ENCODE peak calls at places on chromosomes 3 and 15, in ten cellular contexts. E is naive B cell; X is foreskin melanocyte; R is NCI-H526 treated with DMSO at 0.1 percent for 48 hours; N is posterior vena cava; Z is cardiac muscle cell; G is HS-27A; I is prostate gland; W is activated CD4-positive, alpha-beta T cell treated with anti-CD3 and anti-CD28 coated beads, Interleukin-2, amount 10 ng/mL, durations not matched to agents 7 days and 5 days; D is astrocyte of the spinal cord. K is an unnamed sample.

GRCh38 chr15:44804303-44805046 is 68.1 kb downstream of the TRIM69 start:
- DNase-seq in R (no peak), W (no peak), D (no peak), N (no peak), X (no peak), I (no peak), G (no peak), Z (peak), E (no peak), K (no peak)

GRCh38 chr3:76554717-76555116 is 485.2 kb upstream of the ROBO2 start:
- DNase-seq in R (no peak), G (peak), D (peak), N (no peak), I (no peak), W (no peak), E (no peak), Z (no peak), X (peak), K (no peak)

GRCh38 chr15:31031471-31032064 is 40.1 kb upstream of the MTMR10 start:
- DNase-seq in W (no peak), E (no peak), G (no peak), Z (peak), D (peak), R (no peak), N (no peak), I (no peak), X (peak), K (peak)

GRCh38 chr15:77118787-77119410 is 48.0 kb upstream of the TSPAN3 start:
- DNase-seq in D (peak), G (peak), N (no peak), Z (peak), E (peak), X (peak), I (peak), R (peak), W (peak), K (peak)

GRCh38 chr15:31257286-31257685 is 69.3 kb upstream of the KLF13 start:
- DNase-seq in N (no peak), D (no peak), W (no peak), Z (no peak), R (no peak), X (no peak), I (no peak), E (no peak), G (no peak), K (no peak)

GRCh38 chr3:30167511-30168135 is 438.8 kb upstream of the TGFBR2 start:
- DNase-seq in W (no peak), Z (no peak), G (no peak), D (peak), I (no peak), R (no peak), N (no peak), X (peak), E (no peak), K (no peak)

GRCh38 chr15:48632651-48633050 is 12.9 kb downstream of the FBN1 start:
- DNase-seq in D (no peak), E (no peak), I (no peak), G (no peak), N (no peak), X (no peak), R (no peak), Z (no peak), W (no peak), K (no peak)

GRCh38 chr3:37125195-37125594 is 49.2 kb downstream of the LRRFIP2 start:
- DNase-seq in E (no peak), Z (no peak), X (no peak), G (no peak), R (no peak), W (no peak), N (no peak), I (no peak), D (no peak), K (no peak)

GRCh38 chr3:176946169-176946568 is 251.1 kb downstream of the TBL1XR1 start:
- DNase-seq in N (no peak), E (no peak), X (no peak), G (no peak), Z (no peak), W (no peak), I (no peak), D (no peak), R (no peak), K (no peak)

GRCh38 chr15:57752840-57753239 is 46.3 kb downstream of the POLR2M start:
- DNase-seq in E (no peak), G (no peak), I (no peak), R (no peak), Z (no peak), W (no peak), D (no peak), N (no peak), X (no peak), K (no peak)

GRCh38 chr15:76470691-76471090 is 134.1 kb downstream of the ISL2 start:
- DNase-seq in W (no peak), Z (peak), N (no peak), R (no peak), E (no peak), G (no peak), I (no peak), X (no peak), D (peak), K (no peak)

GRCh38 chr3:177419904-177420601 is 222.8 kb upstream of the TBL1XR1 start:
- DNase-seq in D (no peak), R (no peak), X (no peak), W (no peak), G (no peak), E (no peak), N (no peak), Z (no peak), I (peak), K (no peak)

GRCh38 chr15:76293361-76293760 is 17.9 kb downstream of the ETFA start:
- DNase-seq in R (no peak), G (no peak), E (no peak), N (no peak), D (no peak), X (no peak), I (no peak), W (no peak), Z (no peak), K (no peak)

GRCh38 chr15:81792646-81793045 is 253.2 kb downstream of the MEX3B start:
- DNase-seq in Z (no peak), R (no peak), G (no peak), I (no peak), D (no peak), N (no peak), E (no peak), W (no peak), X (no peak), K (no peak)

GRCh38 chr15:63602595-63602994 is 5.4 kb downstream of the FBXL22 start:
- DNase-seq in N (no peak), R (no peak), E (no peak), X (no peak), Z (no peak), W (no peak), I (no peak), G (no peak), D (no peak), K (no peak)

GRCh38 chr3:171000281-171000680 is 26.2 kb downstream of the SLC2A2 start:
- DNase-seq in G (no peak), N (no peak), E (no peak), R (no peak), Z (no peak), D (no peak), W (no peak), X (no peak), I (no peak), K (no peak)

GRCh38 chr15:90004252-90004651 is 3.1 kb downstream of the ZNF710 start:
- DNase-seq in G (no peak), W (no peak), D (no peak), E (no peak), X (no peak), Z (peak), I (no peak), R (no peak), N (no peak), K (no peak)

GRCh38 chr3:194205675-194206133 is 69.8 kb downstream of the HES1 start:
- DNase-seq in D (peak), E (no peak), I (no peak), R (peak), X (no peak), Z (no peak), W (peak), G (no peak), N (no peak), K (no peak)

GRCh38 chr3:136343873-136344281 is 93.7 kb downstream of the PCCB start:
- DNase-seq in N (peak), Z (peak), R (no peak), W (no peak), X (peak), E (no peak), G (peak), I (peak), D (peak), K (no peak)

GRCh38 chr3:183085634-183086390 is 13.5 kb downstream of the MCCC1 start:
- DNase-seq in N (peak), G (no peak), Z (peak), D (peak), X (no peak), W (peak), E (no peak), R (no peak), I (no peak), K (no peak)

GRCh38 chr3:188188911-188189310 is 35.0 kb downstream of the LPP start:
- DNase-seq in D (no peak), N (no peak), E (no peak), G (no peak), I (no peak), Z (no peak), X (no peak), R (no peak), W (no peak), K (no peak)

GRCh38 chr15:59885832-59886231 is 118.3 kb upstream of the FOXB1 start:
- DNase-seq in I (peak), R (peak), G (no peak), D (no peak), N (no peak), X (peak), Z (peak), E (no peak), W (no peak), K (no peak)

GRCh38 chr3:4936982-4937614 is 42.1 kb upstream of the BHLHE40 start:
- DNase-seq in R (no peak), D (no peak), I (no peak), X (no peak), N (no peak), Z (no peak), E (no peak), G (no peak), W (no peak), K (no peak)

GRCh38 chr3:126986001-126986400 is 3.1 kb downstream of the PLXNA1 start:
- DNase-seq in I (no peak), Z (peak), E (no peak), W (no peak), D (peak), G (no peak), N (no peak), X (no peak), R (no peak), K (no peak)

GRCh38 chr15:45714501-45715488 is 80.0 kb downstream of the SQOR start:
- DNase-seq in N (no peak), Z (peak), D (peak), R (peak), I (peak), G (peak), W (peak), E (no peak), X (peak), K (no peak)

K was measured in GM12878.